ENCODE peak calls at places on chromosomes 4 and X, in four cellular contexts. B is ovary, I is sigmoid colon, X is A549. G is an unnamed sample.

GRCh38 chr4:81397635-81398034 is 74.1 kb downstream of the RASGEF1B start:
- DNase-seq in B (no peak), I (no peak), X (no peak), G (no peak)

GRCh38 chr4:27278615-27279014 is 418.0 kb downstream of the STIM2 start:
- DNase-seq in B (no peak), I (no peak), X (no peak), G (no peak)

GRCh38 chrX:154791467-154791866 is 13.8 kb downstream of the MPP1 start:
- DNase-seq in B (no peak), I (no peak), X (no peak), G (no peak)

GRCh38 chr4:107988763-107989035 is 990 bp upstream of the HADH start:
- DNase-seq in B (no peak), I (no peak), X (no peak), G (no peak)

GRCh38 chr4:52783069-52783468 is 31.8 kb upstream of the ERVMER34-1 start:
- DNase-seq in B (no peak), I (no peak), X (no peak), G (no peak)

GRCh38 chrX:318739-319578 is at the start of gene GTPBP6:
- DNase-seq in B (peak), I (peak), X (peak), G (peak)

GRCh38 chr4:8921465-8921864 is 49.8 kb upstream of the HMX1 start:
- DNase-seq in B (no peak), I (no peak), X (no peak), G (no peak)

GRCh38 chr4:34037280-34037679 is 2207.0 kb downstream of the ARAP2 start:
- DNase-seq in B (no peak), I (no peak), X (no peak), G (no peak)

GRCh38 chrX:44667771-44668170 is 125.1 kb upstream of the FUNDC1 start:
- DNase-seq in B (no peak), I (no peak), X (no peak), G (no peak)

GRCh38 chr4:77617203-77617602 is 11.6 kb downstream of the CXCL13 start:
- DNase-seq in B (no peak), I (no peak), X (peak), G (no peak)

GRCh38 chr4:138223191-138223910 is 18.8 kb downstream of the SLC7A11 start:
- DNase-seq in B (no peak), I (no peak), X (peak), G (no peak)

GRCh38 chrX:48470110-48470832 is at the start of gene SLC38A5:
- DNase-seq in B (no peak), I (no peak), X (no peak), G (peak)

GRCh38 chrX:48468247-48468671 is 1.8 kb downstream of the SLC38A5 start:
- DNase-seq in B (no peak), I (peak), X (no peak), G (no peak)

GRCh38 chrX:48470833-48471118 is 716 bp upstream of the SLC38A5 start:
- DNase-seq in B (no peak), I (no peak), X (no peak), G (no peak)

GRCh38 chrX:48467331-48467761 is 2.7 kb downstream of the SLC38A5 start:
- DNase-seq in B (peak), I (no peak), X (no peak), G (no peak)

GRCh38 chrX:48468693-48469691 is 1.1 kb downstream of the SLC38A5 start:
- DNase-seq in B (no peak), I (peak), X (no peak), G (no peak)
- TF ChIP-seq CTCF in B (no peak), I (no peak), X (no peak), G (no peak)

GRCh38 chr4:153771058-153771457 is 11.2 kb upstream of the RNF175 start:
- DNase-seq in B (no peak), I (no peak), X (no peak), G (no peak)
- TF ChIP-seq POLR2A in B (no peak), I (no peak), X (no peak), G (no peak)

GRCh38 chr4:98659106-98659592 is 738 bp upstream of the TSPAN5 start:
- DNase-seq in B (peak), I (no peak), X (peak), G (no peak)

GRCh38 chr4:98656443-98656842 is 2.0 kb downstream of the TSPAN5 start:
- DNase-seq in B (no peak), I (no peak), X (no peak), G (no peak)

GRCh38 chr4:98657531-98658286 is 702 bp downstream of the TSPAN5 start:
- DNase-seq in B (peak), I (no peak), X (peak), G (no peak)

GRCh38 chr4:98659741-98660507 is 1.5 kb upstream of the TSPAN5 start:
- DNase-seq in B (no peak), I (no peak), X (peak), G (no peak)

DNA sequence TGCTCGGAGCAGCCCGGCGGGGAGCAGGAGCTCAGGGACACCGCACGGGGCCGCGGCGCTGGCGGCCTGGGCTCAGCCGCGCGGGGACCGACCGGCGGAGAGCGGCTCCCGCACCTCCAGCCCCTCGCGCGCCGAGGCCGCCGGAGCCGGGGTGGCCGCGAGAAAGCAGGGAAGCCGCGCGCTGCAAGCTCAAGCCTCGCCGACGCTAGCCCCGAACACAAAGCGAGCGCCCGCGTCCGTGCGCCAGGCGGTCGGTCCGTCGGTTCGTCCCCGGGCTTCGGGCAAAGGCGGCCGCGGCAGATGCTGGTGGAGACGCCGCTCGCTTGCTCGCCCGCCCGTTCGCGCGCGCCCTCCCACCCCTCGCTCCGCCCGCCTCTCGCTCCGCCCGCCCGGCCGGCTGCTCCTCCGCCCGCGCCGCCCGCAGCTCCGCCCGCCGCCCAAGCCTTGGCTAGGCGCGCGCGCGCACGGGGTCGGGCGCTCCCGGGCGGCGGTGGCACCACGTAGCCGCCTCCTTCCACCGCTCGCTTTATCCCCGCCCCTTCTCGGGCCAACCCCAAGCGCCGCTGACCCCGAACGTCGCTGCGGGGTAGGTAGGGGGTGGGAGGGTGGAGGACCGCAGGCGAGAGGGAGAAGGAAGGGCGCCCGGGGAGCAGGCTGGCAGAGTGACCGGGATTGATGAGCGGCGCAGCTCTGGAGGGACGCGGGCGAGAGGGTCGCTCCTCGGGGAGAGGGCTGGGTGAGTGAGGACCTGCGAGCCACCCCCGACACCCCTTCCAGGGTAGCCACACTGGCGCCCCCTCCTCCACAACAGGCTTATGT is at the start of gene TSPAN5:
- DNase-seq in B (peak), I (peak), X (peak), G (no peak)
- H3K27ac ChIP-seq in B (peak), I (peak), X (peak), G (peak)

DNA sequence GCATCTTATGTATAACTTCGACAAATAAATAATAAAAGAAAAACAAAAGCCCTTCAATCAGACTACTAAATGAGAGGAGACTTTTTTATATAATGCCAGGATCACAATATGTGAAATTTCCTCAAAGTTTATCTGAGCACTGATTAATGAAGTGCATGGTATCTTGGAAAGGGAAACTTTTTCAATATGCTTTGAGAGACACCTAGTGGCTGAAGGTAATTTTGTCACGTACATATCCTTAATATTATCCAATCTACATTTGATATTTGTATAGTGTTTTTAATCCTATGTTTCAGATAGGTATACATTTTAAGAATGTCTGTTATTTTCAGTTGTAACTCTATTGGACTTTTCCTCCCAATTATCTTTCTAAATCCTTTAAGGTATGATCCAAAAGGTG is 146.8 kb downstream of the KLHL4 start:
- DNase-seq in B (no peak), I (no peak), X (peak), G (no peak)
- TF ChIP-seq CTCF in B (peak), I (peak), X (peak), G (peak)

DNA sequence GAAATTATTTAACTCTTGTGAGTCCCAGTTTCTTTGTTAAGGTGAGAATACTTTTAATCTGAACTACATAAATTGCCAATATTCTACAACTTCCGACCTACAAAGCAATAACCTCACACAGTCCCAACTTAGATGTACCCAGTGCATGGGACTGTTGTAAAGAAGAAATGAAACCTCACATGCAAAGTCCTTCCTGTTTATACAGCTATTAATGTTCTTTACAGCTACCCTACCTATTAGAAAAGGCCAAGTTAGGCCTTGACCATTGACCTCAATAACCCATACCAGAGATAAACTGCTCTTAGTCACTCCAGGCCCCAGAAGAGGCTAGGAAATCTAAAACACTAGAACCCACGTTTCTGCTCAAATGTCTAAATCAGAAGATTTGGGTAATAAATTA is 920.1 kb upstream of the TENM3 start:
- DNase-seq in B (no peak), I (no peak), X (no peak), G (no peak)
- TF ChIP-seq POLR2A in B (no peak), I (no peak), X (no peak), G (no peak)

GRCh38 chr4:124931050-124931449 is 218.5 kb upstream of the ANKRD50 start:
- DNase-seq in B (no peak), I (no peak), X (no peak), G (no peak)
- H3K27ac ChIP-seq in B (no peak), I (no peak), X (no peak), G (no peak)

G was measured in vagina.